ENCODE peak calls at places on chromosomes 1 and 21, in ten cellular contexts. V is lung, T is tibial nerve, W is uterus, G is right cardiac atrium, R is aorta, F is PC-9, N is lower lobe of right lung, X is heart right ventricle, Z is endothelial cell of umbilical vein. S is an unnamed sample.

GRCh38 chr1:54888080-54888733 is 1.2 kb upstream of the DHCR24 start:
- DNase-seq in V (peak; percentile 49), T (no peak), W (no peak), G (no peak), R (no peak), F (no peak), N (no peak), X (no peak), Z (no peak), S (no peak)

GRCh38 chr1:214525535-214526019 is 25.8 kb downstream of the PTPN14 start:
- DNase-seq in V (no peak), T (no peak), W (no peak), G (no peak), R (no peak), F (peak; percentile 77), N (no peak), X (no peak), Z (no peak), S (no peak)

GRCh38 chr1:65420590-65421340 is at the start of the genes LEPR and LEPROT:
- DNase-seq in V (no peak), T (no peak), W (no peak), G (no peak), R (no peak), F (no peak), N (no peak), X (no peak), Z (no peak), S (no peak)

GRCh38 chr1:115308969-115309368 is 29.1 kb downstream of the NGF start:
- DNase-seq in V (no peak), T (no peak), W (no peak), G (no peak), R (no peak), F (no peak), N (no peak), X (no peak), Z (no peak), S (no peak)

GRCh38 chr1:82517586-82517985 is 716.9 kb downstream of the ADGRL2 start:
- DNase-seq in V (no peak), T (peak; percentile 40), W (peak; percentile 50), G (peak; percentile 86), R (peak; percentile 75), F (no peak), N (no peak), X (peak; percentile 27), Z (peak; percentile 8), S (no peak)

GRCh38 chr1:86706018-86706417 is 1.6 kb downstream of the SH3GLB1 start:
- DNase-seq in V (no peak), T (no peak), W (no peak), G (no peak), R (no peak), F (no peak), N (no peak), X (no peak), Z (peak; percentile 44), S (no peak)

GRCh38 chr1:62068978-62069377 is 125.7 kb upstream of the L1TD1 start:
- DNase-seq in V (no peak), T (no peak), W (peak; percentile 23), G (no peak), R (no peak), F (no peak), N (no peak), X (no peak), Z (no peak), S (no peak)

GRCh38 chr21:32604484-32604883 is 7.7 kb downstream of the CFAP298 start:
- DNase-seq in V (no peak), T (no peak), W (no peak), G (no peak), R (no peak), F (no peak), N (no peak), X (no peak), Z (no peak), S (no peak)

GRCh38 chr1:236535190-236535589 is 11.4 kb downstream of the LGALS8 start:
- DNase-seq in V (no peak), T (no peak), W (no peak), G (no peak), R (no peak), F (no peak), N (no peak), X (no peak), Z (no peak), S (no peak)

GRCh38 chr1:236536540-236536939 is 12.8 kb downstream of the LGALS8 start:
- DNase-seq in V (no peak), T (no peak), W (no peak), G (no peak), R (no peak), F (no peak), N (no peak), X (no peak), Z (no peak), S (no peak)

GRCh38 chr1:236532850-236533249 is 9.1 kb downstream of the LGALS8 start:
- DNase-seq in V (no peak), T (no peak), W (no peak), G (no peak), R (no peak), F (no peak), N (no peak), X (no peak), Z (no peak), S (no peak)

GRCh38 chr1:236535656-236536293 is 12.0 kb downstream of the LGALS8 start:
- DNase-seq in V (no peak), T (no peak), W (no peak), G (no peak), R (no peak), F (no peak), N (no peak), X (no peak), Z (no peak), S (no peak)

DNA sequence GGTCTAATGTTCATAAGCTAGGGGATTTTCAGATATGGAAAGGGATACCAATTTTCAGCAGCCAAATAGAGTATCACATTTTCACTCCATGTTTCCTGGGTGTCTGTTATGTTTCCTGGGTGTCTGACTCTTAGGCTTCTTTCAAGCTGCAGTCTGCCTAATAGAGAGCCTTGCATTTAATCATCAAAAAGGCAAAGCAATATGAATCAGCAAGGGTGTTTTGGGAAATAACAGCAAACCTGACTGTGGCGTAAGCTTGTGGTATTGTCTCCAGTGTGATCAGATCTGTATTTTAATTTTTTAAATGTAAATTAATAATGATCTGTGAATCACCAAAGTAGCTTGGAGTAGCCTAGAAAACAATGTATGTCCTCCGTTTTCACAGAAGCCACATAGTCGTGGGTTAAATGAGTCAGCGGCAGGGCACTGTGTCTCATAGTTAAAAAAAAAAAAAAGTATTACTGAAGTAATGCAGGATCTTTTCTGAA is 10.4 kb downstream of the LGALS8 start:
- DNase-seq in V (no peak), T (no peak), W (no peak), G (no peak), R (no peak), F (no peak), N (no peak), X (no peak), Z (peak; percentile 56), S (no peak)
- H3K9me3 ChIP-seq in V (no peaks in the 10 kb centered on the region), T (no peaks in the 10 kb centered on the region), W (no peaks in the 10 kb centered on the region), G (no peaks in the 10 kb centered on the region), R (no peaks in the 10 kb centered on the region), F (no peaks in the 10 kb centered on the region), N (no peaks in the 10 kb centered on the region), X (no peaks in the 10 kb centered on the region), Z (no peaks in the 10 kb centered on the region), S (no peaks in the 10 kb centered on the region)

GRCh38 chr21:25494804-25495203 is 112.5 kb downstream of the MRPL39 start:
- DNase-seq in V (no peak), T (no peak), W (no peak), G (no peak), R (no peak), F (no peak), N (no peak), X (no peak), Z (no peak), S (no peak)

GRCh38 chr21:25500598-25500997 is 106.7 kb downstream of the MRPL39 start:
- DNase-seq in V (no peak), T (no peak), W (no peak), G (no peak), R (no peak), F (no peak), N (no peak), X (no peak), Z (no peak), S (no peak)

GRCh38 chr21:25493722-25494121 is 113.6 kb downstream of the MRPL39 start:
- DNase-seq in V (no peak), T (no peak), W (no peak), G (no peak), R (no peak), F (no peak), N (no peak), X (no peak), Z (no peak), S (no peak)

GRCh38 chr21:25501448-25501847 is 105.8 kb downstream of the MRPL39 start:
- DNase-seq in V (no peak), T (no peak), W (no peak), G (no peak), R (no peak), F (no peak), N (no peak), X (no peak), Z (no peak), S (no peak)

GRCh38 chr21:25496825-25497482 is 110.3 kb downstream of the MRPL39 start:
- DNase-seq in V (no peak), T (no peak), W (no peak), G (no peak), R (no peak), F (no peak), N (no peak), X (no peak), Z (no peak), S (no peak)
- H3K9me3 ChIP-seq in V (no peaks in the 10 kb centered on the region), T (no peaks in the 10 kb centered on the region), W (no peaks in the 10 kb centered on the region), G (no peaks in the 10 kb centered on the region), R (peaks cover 3% of the 10 kb centered on the region), F (no peaks in the 10 kb centered on the region), N (no peaks in the 10 kb centered on the region), X (no peaks in the 10 kb centered on the region), Z (no peaks in the 10 kb centered on the region), S (no peaks in the 10 kb centered on the region)

DNA sequence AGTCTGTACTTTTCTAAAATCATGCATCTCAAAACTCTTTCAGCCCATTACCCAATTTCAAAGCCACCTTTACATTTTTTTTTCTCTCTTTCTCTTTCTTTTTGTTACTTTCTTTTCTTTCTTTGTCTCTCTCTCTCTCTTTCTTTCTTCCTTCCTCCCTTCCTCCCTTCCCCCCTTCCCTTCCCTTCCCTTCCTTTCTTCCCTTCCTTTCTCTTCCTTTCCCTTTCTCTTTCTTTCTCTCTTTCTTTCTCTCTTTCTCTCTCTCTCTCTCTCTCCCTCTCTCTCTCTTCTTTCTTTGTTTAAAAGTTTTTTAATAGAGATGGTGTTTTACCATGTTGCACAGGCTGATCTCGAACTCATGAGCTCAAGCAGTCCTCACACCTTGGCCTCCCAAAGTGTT is 11.5 kb downstream of the ZMYM4 start:
- DNase-seq in V (no peak), T (no peak), W (no peak), G (no peak), R (no peak), F (no peak), N (no peak), X (no peak), Z (no peak), S (no peak)
- H3K9me3 ChIP-seq in V (no peaks in the 10 kb centered on the region), T (no peaks in the 10 kb centered on the region), W (no peaks in the 10 kb centered on the region), G (no peaks in the 10 kb centered on the region), R (no peaks in the 10 kb centered on the region), F (no peaks in the 10 kb centered on the region), N (peaks cover 7% of the 10 kb centered on the region), X (no peaks in the 10 kb centered on the region), Z (no peaks in the 10 kb centered on the region), S (no peaks in the 10 kb centered on the region)

DNA sequence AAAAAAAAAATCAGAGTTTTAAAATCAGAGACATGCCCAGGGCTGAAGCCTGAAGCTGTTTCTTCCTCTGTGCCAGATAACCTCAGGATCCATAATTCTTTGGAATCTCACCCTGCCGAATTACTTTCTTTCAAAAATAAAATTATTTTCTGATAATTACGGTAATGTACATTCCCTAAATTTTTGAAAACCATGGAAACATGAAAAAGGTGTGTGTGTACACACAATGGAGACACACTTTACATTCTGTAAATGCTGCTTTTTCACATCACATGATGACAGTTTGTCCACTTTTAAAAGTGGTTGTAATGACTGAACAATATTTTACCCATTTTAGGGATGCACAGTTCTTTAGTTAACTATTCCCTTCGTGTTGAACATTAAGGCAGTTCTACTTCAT is 21.5 kb downstream of the CRCT1 start:
- DNase-seq in V (no peak), T (no peak), W (no peak), G (no peak), R (no peak), F (no peak), N (no peak), X (no peak), Z (no peak), S (no peak)
- H3K9me3 ChIP-seq in V (no peaks in the 10 kb centered on the region), T (no peaks in the 10 kb centered on the region), W (no peaks in the 10 kb centered on the region), G (no peaks in the 10 kb centered on the region), R (peaks cover 4% of the 10 kb centered on the region), F (no peaks in the 10 kb centered on the region), N (no peaks in the 10 kb centered on the region), X (no peaks in the 10 kb centered on the region), Z (no peaks in the 10 kb centered on the region), S (no peaks in the 10 kb centered on the region)